ENCODE peak calls at places on chromosomes 7 and 10, in seven cellular contexts. J is PC-3, G is foreskin keratinocyte, N is GM23338, M is BE2C, W is heart left ventricle, T is osteoblast. P is an unnamed sample. For H3K4me1, the result is how much of the 10 kb centered on the place peaks cover.

GRCh38 chr7:18685961-18686360 is 190.4 kb downstream of the HDAC9 start:
- DNase-seq in J (peak), G (peak), N (peak), M (no peak), W (no peak), T (peak), P (no peak)

GRCh38 chr7:99190359-99191009 is 17.4 kb downstream of the KPNA7 start:
- DNase-seq in J (no peak), G (no peak), N (no peak), M (no peak), W (no peak), T (no peak), P (no peak)

GRCh38 chr7:51187941-51188340 is 128.7 kb downstream of the COBL start:
- DNase-seq in J (no peak), G (no peak), N (peak), M (peak), W (peak), T (no peak), P (no peak)

GRCh38 chr10:67308912-67309311 is 383.1 kb downstream of the LRRTM3 start:
- DNase-seq in J (no peak), G (no peak), N (no peak), M (no peak), W (no peak), T (no peak), P (no peak)

GRCh38 chr7:80783688-80784327 is 135.0 kb downstream of the SEMA3C start:
- DNase-seq in J (peak), G (peak), N (no peak), M (no peak), W (no peak), T (peak), P (no peak)

GRCh38 chr10:23702977-23703414 is 264.1 kb downstream of the OTUD1 start:
- DNase-seq in J (peak), G (peak), N (peak), M (peak), W (peak), T (no peak), P (no peak)

GRCh38 chr7:37833107-37833817 is 15.1 kb upstream of the NME8 start:
- DNase-seq in J (peak), G (no peak), N (peak), M (peak), W (peak), T (peak), P (no peak)

GRCh38 chr10:98268694-98269386 is 846 bp upstream of the LOXL4 start:
- DNase-seq in J (no peak), G (no peak), N (peak), M (no peak), W (no peak), T (peak), P (no peak)

GRCh38 chr10:114138581-114138980 is 35.4 kb downstream of the CCDC186 start:
- DNase-seq in J (no peak), G (no peak), N (no peak), M (no peak), W (no peak), T (no peak), P (no peak)

GRCh38 chr7:106050743-106051110 is 61.4 kb downstream of the SYPL1 start:
- DNase-seq in J (peak), G (peak), N (no peak), M (no peak), W (no peak), T (peak), P (no peak)

GRCh38 chr10:10977978-10978377 is 39.7 kb upstream of the CELF2 start:
- DNase-seq in J (no peak), G (peak), N (no peak), M (no peak), W (no peak), T (no peak), P (no peak)

GRCh38 chr7:120944826-120945562 is 5.6 kb upstream of the ING3 start:
- DNase-seq in J (peak), G (peak), N (no peak), M (no peak), W (no peak), T (no peak), P (no peak)

GRCh38 chr7:120941856-120942255 is 8.7 kb upstream of the ING3 start:
- DNase-seq in J (no peak), G (no peak), N (no peak), M (no peak), W (no peak), T (no peak), P (no peak)

GRCh38 chr7:120939345-120939744 is 11.2 kb upstream of the ING3 start:
- DNase-seq in J (no peak), G (no peak), N (no peak), M (no peak), W (no peak), T (no peak), P (no peak)

GRCh38 chr7:120942861-120943260 is 7.7 kb upstream of the ING3 start:
- DNase-seq in J (no peak), G (no peak), N (no peak), M (no peak), W (no peak), T (no peak), P (no peak)

GRCh38 chr7:120941064-120941463 is 9.5 kb upstream of the ING3 start:
- DNase-seq in J (peak), G (no peak), N (no peak), M (no peak), W (no peak), T (no peak), P (no peak)
- TF ChIP-seq CTCF in J (peak), G (peak), N (peak), M (no peak), W (peak), T (peak), P (peak)

GRCh38 chr10:31780717-31781116 is 147.9 kb downstream of the ARHGAP12 start:
- DNase-seq in J (no peak), G (no peak), N (no peak), M (no peak), W (no peak), T (no peak), P (no peak)

GRCh38 chr10:31776159-31776558 is 152.5 kb downstream of the ARHGAP12 start:
- DNase-seq in J (no peak), G (no peak), N (no peak), M (no peak), W (no peak), T (no peak), P (no peak)

GRCh38 chr10:31782701-31783100 is 145.9 kb downstream of the ARHGAP12 start:
- DNase-seq in J (no peak), G (no peak), N (no peak), M (peak), W (no peak), T (no peak), P (no peak)

GRCh38 chr10:31774928-31775668 is 153.5 kb downstream of the ARHGAP12 start:
- DNase-seq in J (no peak), G (no peak), N (no peak), M (no peak), W (no peak), T (no peak), P (no peak)

DNA sequence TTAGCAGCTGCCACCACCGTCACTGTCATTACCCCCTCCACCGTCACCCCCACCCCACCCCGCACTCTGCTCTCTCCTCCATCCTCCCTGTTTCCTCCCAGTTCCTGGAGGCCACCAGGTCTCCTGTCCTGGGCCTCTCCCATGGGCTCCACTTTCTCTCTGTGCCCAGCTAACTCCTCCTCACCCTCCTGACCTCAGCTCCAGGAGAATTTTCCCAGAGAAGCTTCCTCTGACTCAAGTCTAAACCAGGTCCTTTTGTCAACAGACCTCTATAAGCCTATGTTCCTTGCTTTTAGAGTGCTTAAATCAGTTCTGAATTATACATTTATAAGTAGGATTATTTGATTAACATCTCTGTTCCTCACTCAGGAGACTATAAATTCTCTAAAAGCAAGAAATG is 150.0 kb downstream of the ARHGAP12 start:
- DNase-seq in J (no peak), G (no peak), N (no peak), M (no peak), W (no peak), T (peak), P (no peak)
- H3K4me1 ChIP-seq in J (under half), G (under half), N (under half), M (under half), W (under half), T (under half), P (under half)

GRCh38 chr10:35501923-35502322 is 103.2 kb upstream of the GJD4 start:
- DNase-seq in J (peak), G (no peak), N (peak), M (no peak), W (no peak), T (no peak), P (no peak)
- TF ChIP-seq CTCF in J (peak), G (peak), N (peak), M (peak), W (no peak), T (peak), P (no peak)

DNA sequence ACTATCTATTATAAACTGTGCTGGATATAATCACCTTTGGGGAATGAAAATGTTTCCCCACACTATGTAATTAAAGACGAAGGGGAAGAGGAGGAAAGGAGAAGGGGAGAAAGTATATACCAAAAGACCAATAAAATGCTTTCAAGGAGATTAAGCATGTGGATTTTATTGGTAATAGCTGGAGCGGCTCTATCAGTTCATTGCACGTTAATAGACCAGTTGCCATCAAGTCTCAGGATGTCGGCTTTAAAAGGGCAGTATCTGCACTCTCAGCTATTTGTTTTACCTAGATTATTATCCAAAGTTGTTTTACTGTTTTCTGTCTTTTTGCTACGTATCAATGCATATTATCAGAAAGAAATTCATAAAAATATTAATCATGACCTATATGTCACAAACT is 9.0 kb downstream of the ETV1 start:
- DNase-seq in J (no peak), G (no peak), N (no peak), M (no peak), W (no peak), T (no peak), P (no peak)
- H3K4me1 ChIP-seq in J (under half), G (under half), N (half or more), M (under half), W (under half), T (under half), P (under half)

GRCh38 chr10:29736325-29737208 is 101.8 kb upstream of the SVIL start:
- DNase-seq in J (peak), G (peak), N (peak), M (peak), W (peak), T (peak), P (peak)
- TF ChIP-seq CTCF in J (no peak), G (no peak), N (no peak), M (no peak), W (no peak), T (no peak), P (no peak)

DNA sequence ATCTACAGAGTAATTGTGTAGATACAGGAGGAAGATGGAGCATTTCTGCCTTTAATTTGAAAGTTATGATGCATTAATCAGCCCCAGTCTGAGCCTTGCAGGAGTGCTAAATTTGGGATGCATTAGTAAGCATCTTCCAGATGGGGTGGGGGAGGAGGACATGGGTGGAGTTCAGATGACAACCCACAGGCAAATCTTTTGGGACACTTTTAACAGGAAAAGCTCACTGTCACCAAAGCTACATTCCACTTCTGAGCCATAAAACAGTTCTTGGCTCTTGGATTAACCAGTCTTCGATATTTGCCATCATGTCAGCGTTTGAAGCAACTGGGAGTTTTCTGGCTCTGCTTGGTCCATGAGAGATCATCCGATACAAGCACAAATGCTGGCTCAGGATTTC is 121.1 kb downstream of the CXCL12 start:
- DNase-seq in J (no peak), G (no peak), N (no peak), M (no peak), W (no peak), T (no peak), P (no peak)
- H3K4me1 ChIP-seq in J (under half), G (under half), N (under half), M (under half), W (under half), T (under half), P (under half)